ENCODE peak calls at places on chromosomes 2 and 18, in six cellular contexts. O is T-helper 1 cell; Z is AG08395; A is CD4-positive, alpha-beta T cell; P is NCI-H1417; I is HFFc6. Y is an unnamed sample.

GRCh38 chr2:9021563-9022211 is 18.2 kb upstream of the MBOAT2 start:
- DNase-seq in Z (peak; percentile 43), O (no peak), A (no peak), I (peak; percentile 9), P (no peak), Y (no peak)

GRCh38 chr2:70926042-70926441 is 9.7 kb upstream of the ATP6V1B1 start:
- DNase-seq in I (no peak), Z (no peak), A (no peak), O (no peak), P (no peak), Y (no peak)

GRCh38 chr18:14784133-14784532 is 36.2 kb downstream of the ANKRD30B start:
- DNase-seq in P (no peak), O (no peak), Z (no peak), I (no peak), A (no peak), Y (no peak)

GRCh38 chr18:48813833-48814489 is 136.8 kb downstream of the SMAD7 start:
- DNase-seq in I (no peak), P (no peak), Z (no peak), A (peak; percentile 52), O (peak; percentile 38), Y (no peak)

GRCh38 chr18:48161201-48161910 is 230.9 kb upstream of the SMAD2 start:
- DNase-seq in O (peak; percentile 60), A (peak; percentile 53), P (peak; percentile 57), Z (peak; percentile 88), I (peak; percentile 16), Y (peak; percentile 19)

GRCh38 chr2:127768775-127769479 is 42.0 kb downstream of the WDR33 start:
- DNase-seq in P (no peak), Z (no peak), I (no peak), A (no peak), O (no peak), Y (no peak)

GRCh38 chr2:205734436-205734835 is 52.1 kb downstream of the NRP2 start:
- DNase-seq in I (peak; percentile 74), O (no peak), Z (peak; percentile 84), A (no peak), P (no peak), Y (no peak)

GRCh38 chr2:219570924-219571310 is 422 bp downstream of the OBSL1 start:
- DNase-seq in P (no peak), O (no peak), A (no peak), I (no peak), Z (peak; percentile 12), Y (no peak)

GRCh38 chr2:99256677-99257076 is 1.2 kb upstream of the LYG2 start:
- DNase-seq in Z (no peak), P (no peak), O (no peak), A (no peak), I (no peak), Y (no peak)